ENCODE peak calls at places on chromosome 19, in eight cellular contexts. F, Q, R, S, C, U, Z and V are unnamed samples.

GRCh38 chr19:5609881-5610280 is 12.7 kb downstream of the SAFB2 start:
- DNase-seq in F (no peak), Q (no peak), R (no peak), S (no peak), C (no peak), U (no peak), Z (no peak), V (no peak)

GRCh38 chr19:35755550-35756371 is 1.1 kb downstream of the HSPB6 start:
- DNase-seq in F (no peak), Q (no peak), R (peak; percentile 95), S (peak; percentile 55), C (peak; percentile 92), U (peak; percentile 88), Z (peak; percentile 73), V (no peak)

GRCh38 chr19:45156751-45157150 is 4.0 kb downstream of the NKPD1 start:
- DNase-seq in F (no peak), Q (no peak), R (no peak), S (no peak), C (no peak), U (no peak), Z (peak; percentile 36), V (no peak)

GRCh38 chr19:2167896-2168618 is 4.3 kb downstream of the DOT1L start:
- DNase-seq in F (peak; percentile 80), Q (peak; percentile 49), R (no peak), S (peak; percentile 51), C (peak; percentile 62), U (peak; percentile 85), Z (peak; percentile 47), V (no peak)

GRCh38 chr19:30208661-30209060 is 163.5 kb upstream of the ZNF536 start:
- DNase-seq in F (no peak), Q (no peak), R (peak; percentile 84), S (no peak), C (no peak), U (no peak), Z (no peak), V (no peak)

GRCh38 chr19:17183271-17183757 is 31.8 kb upstream of the USE1 start:
- DNase-seq in F (no peak), Q (no peak), R (no peak), S (no peak), C (no peak), U (no peak), Z (no peak), V (no peak)

GRCh38 chr19:33376423-33376822 is 2.9 kb downstream of the CEBPG start:
- DNase-seq in F (no peak), Q (no peak), R (no peak), S (peak; percentile 79), C (peak; percentile 84), U (peak; percentile 82), Z (peak; percentile 95), V (no peak)

GRCh38 chr19:35112995-35113693 is 2.5 kb upstream of the FXYD3 start:
- DNase-seq in F (no peak), Q (no peak), R (no peak), S (no peak), C (no peak), U (no peak), Z (no peak), V (no peak)

GRCh38 chr19:12769689-12770088 is 5.7 kb downstream of the HOOK2 start:
- DNase-seq in F (no peak), Q (no peak), R (no peak), S (no peak), C (no peak), U (no peak), Z (peak; percentile 59), V (no peak)

GRCh38 chr19:55229789-55230182 is 1.2 kb upstream of the TMEM86B start:
- DNase-seq in F (no peak), Q (no peak), R (no peak), S (no peak), C (no peak), U (no peak), Z (no peak), V (no peak)

GRCh38 chr19:7288977-7289376 is 5.2 kb downstream of the INSR start:
- DNase-seq in F (no peak), Q (no peak), R (no peak), S (no peak), C (no peak), U (no peak), Z (no peak), V (no peak)

GRCh38 chr19:12982648-12983047 is 12.6 kb upstream of the NFIX start:
- DNase-seq in F (no peak), Q (no peak), R (no peak), S (no peak), C (no peak), U (no peak), Z (no peak), V (no peak)

GRCh38 chr19:46328079-46328478 is 18.8 kb upstream of the PPP5C start:
- DNase-seq in F (no peak), Q (no peak), R (no peak), S (no peak), C (no peak), U (no peak), Z (no peak), V (no peak)

GRCh38 chr19:32265991-32266390 is 79.4 kb upstream of the ZNF507 start:
- DNase-seq in F (no peak), Q (no peak), R (no peak), S (no peak), C (no peak), U (no peak), Z (no peak), V (no peak)

GRCh38 chr19:22545751-22546150 is 88.4 kb upstream of the ZNF492 start:
- DNase-seq in F (no peak), Q (no peak), R (no peak), S (peak; percentile 84), C (peak; percentile 1), U (peak; percentile 30), Z (peak; percentile 27), V (no peak)

GRCh38 chr19:30450101-30450500 is 77.9 kb downstream of the ZNF536 start:
- DNase-seq in F (no peak), Q (no peak), R (no peak), S (no peak), C (peak; percentile 45), U (peak; percentile 74), Z (peak; percentile 30), V (peak; percentile 60)

DNA sequence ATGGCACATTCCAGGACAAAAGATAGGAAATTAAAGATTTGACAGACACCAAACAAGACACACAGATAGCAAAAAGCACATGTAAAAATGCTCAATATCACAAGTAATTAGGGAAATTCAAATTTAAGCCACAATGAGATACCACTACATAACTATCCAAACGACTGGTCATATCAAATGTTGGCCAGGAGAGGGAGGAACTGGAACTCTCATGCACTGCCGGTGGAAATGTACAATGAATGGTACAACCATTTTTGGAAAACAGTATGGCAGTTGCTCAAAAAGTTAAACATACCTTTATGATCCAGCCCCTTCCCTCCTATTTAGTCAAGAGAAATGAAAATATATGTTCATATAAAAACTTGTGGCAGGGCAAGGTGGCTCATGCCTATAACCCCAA is 36.8 kb upstream of the CYP2S1 start:
- DNase-seq in F (no peak), Q (no peak), R (no peak), S (no peak), C (no peak), U (no peak), Z (no peak), V (no peak)
- TF ChIP-seq CTCF in F (no peak), Q (no peak), R (no peak), S (no peak), C (peak; percentile 16), U (no peak), Z (no peak), V (no peak)

DNA sequence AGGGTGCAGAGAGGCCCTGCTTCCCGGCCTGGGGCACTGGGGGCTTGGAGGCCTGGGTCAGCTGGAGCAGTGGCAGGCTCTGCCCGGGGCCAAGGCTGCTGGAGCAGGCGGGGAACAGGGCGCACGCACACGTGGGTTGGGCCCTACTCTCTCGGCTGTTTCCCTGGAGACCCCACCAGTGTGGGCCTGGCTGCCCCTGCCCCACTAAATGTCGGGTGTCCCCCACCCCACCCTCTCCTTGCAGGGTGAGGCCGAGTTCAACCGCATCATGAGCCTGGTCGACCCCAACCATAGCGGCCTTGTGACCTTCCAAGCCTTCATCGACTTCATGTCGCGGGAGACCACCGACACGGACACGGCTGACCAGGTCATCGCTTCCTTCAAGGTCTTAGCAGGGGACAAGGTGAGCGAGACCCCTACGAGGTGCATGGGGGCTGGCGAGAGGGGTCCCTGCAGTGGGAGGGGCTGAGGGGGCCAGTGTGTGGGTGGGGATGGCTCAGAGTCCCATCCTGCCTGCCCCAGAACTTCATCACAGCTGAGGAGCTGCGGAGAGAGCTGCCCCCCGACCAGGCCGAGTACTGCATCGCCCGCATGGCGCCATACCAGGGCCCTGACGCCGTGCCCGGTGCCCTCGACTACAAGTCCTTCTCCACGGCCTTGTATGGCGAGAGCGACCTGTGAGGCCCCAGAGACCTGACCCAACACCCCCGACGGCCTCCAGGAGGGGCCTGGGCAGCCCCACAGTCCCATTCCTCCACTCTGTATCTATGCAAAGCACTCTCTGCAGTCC is 15.3 kb downstream of the CAPN12 start:
- DNase-seq in F (no peak), Q (no peak), R (no peak), S (peak; percentile 16), C (no peak), U (peak; percentile 11), Z (no peak), V (no peak)
- H3K36me3 ChIP-seq in F (peaks cover 32% of the 10 kb centered on the region), Q (peaks cover 84% of the 10 kb centered on the region), R (peaks cover 50% of the 10 kb centered on the region), S (peaks cover 29% of the 10 kb centered on the region), C (peaks cover 36% of the 10 kb centered on the region), U (peaks cover 26% of the 10 kb centered on the region), Z (peaks cover 36% of the 10 kb centered on the region), V (peaks cover 13% of the 10 kb centered on the region)

DNA sequence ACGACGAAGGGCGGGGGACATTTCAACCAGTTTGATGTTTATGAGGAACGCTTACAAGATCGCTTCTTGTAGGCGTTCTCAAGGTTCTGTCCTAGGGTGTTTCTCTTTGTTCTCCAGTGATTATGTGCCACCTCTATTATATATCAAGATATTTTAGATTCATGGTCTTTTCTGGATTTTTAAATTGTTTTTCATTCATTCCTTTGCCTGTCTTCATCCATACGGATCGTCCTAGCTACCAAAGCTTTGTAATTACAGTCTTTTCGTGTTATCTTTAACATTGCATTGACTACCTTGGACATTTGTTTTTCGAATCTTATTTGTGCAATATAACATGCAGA is 342 bp upstream of the EID2 start:
- DNase-seq in F (no peak), Q (no peak), R (no peak), S (no peak), C (no peak), U (no peak), Z (no peak), V (no peak)
- H3K4me3 ChIP-seq in F (peak overlapping the region; percentile 78), Q (peak overlapping the region; percentile 75), R (peak overlapping the region; percentile 75), S (no peak overlapping the region), C (peak overlapping the region; percentile 90), U (peak overlapping the region; percentile 88), Z (no peak overlapping the region), V (no peak overlapping the region)

DNA sequence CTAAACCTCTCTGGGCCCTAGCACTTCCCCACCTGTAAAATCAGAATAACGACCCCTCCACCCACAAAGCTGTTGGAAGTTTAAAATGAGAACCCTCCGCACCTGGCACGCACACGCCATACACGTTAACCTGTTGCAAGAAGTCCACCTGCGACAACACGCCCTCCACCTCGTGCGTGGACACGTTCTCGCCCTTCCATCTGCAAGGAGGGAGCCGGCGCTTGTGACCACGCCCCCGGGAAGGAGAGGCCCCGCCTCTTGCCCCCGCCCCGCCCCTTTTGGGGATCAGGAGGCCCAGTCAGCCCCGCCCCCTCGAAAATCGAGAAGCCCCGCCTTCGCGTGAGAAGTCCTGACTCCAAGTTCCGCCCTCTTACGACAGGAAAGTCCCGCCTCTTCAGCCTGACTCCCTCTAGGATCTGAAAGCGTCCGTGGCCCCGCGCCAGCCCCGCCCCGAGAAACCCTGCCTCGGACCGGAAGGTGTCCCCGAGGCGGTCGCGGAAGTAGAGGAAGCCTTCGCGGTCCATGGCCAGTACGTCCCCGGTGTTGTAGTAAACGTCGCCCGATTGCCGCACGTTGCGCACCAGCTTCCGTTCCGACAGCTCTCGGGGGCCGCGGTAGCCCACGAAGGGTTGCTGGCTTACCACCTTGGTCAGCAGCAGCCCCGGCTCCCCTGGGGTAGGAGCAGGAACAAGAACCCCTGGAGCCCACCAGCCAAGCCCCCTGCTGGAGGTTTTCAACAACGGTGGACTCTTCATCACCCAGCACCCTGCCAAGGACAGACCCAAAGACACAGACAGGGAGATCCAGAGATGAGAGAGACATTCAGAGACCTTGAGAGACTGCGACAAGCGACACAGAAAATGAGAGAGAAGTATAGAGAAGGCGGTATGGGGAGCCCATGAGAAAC is 12.5 kb downstream of the SLC27A5 start:
- DNase-seq in F (peak; percentile 98), Q (peak; percentile 87), R (peak; percentile 100), S (peak; percentile 100), C (peak; percentile 99), U (peak; percentile 100), Z (peak; percentile 100), V (peak; percentile 95)
- TF ChIP-seq CTCF in F (peak; percentile 42), Q (peak; percentile 31), R (no peak), S (no peak), C (peak; percentile 46), U (peak; percentile 11), Z (no peak), V (peak; percentile 51)